ENCODE peak calls at places on chromosomes 7 and 10, in five cellular contexts. One of them, this sample, is unnamed.
A peak's percentile ranks its signal among the peaks of the same experiment; 100 is the strongest.

GRCh38 chr7:66666313-66666952 is 37.8 kb downstream of the KCTD7 start:
- DNase-seq in GM23338: no peak
- DNase-seq in sigmoid colon: no peak
- DNase-seq in HCT116: no peak
- DNase-seq in SK-N-SH: peak; percentile 26
- DNase-seq in this sample: no peak

GRCh38 chr7:158997110-158997453 is 140.7 kb downstream of the DYNC2I1 start:
- DNase-seq in GM23338: peak; percentile 40
- DNase-seq in sigmoid colon: no peak
- DNase-seq in HCT116: no peak
- DNase-seq in SK-N-SH: peak; percentile 71
- DNase-seq in this sample: no peak

GRCh38 chr7:125857606-125858005 is 928.0 kb upstream of the POT1 start:
- DNase-seq in GM23338: no peak
- DNase-seq in sigmoid colon: no peak
- DNase-seq in HCT116: no peak
- DNase-seq in SK-N-SH: no peak
- DNase-seq in this sample: no peak

GRCh38 chr7:43735802-43736603 is 6.7 kb upstream of the COA1 start:
- DNase-seq in GM23338: no peak
- DNase-seq in sigmoid colon: no peak
- DNase-seq in HCT116: no peak
- DNase-seq in SK-N-SH: no peak
- DNase-seq in this sample: peak; percentile 60

GRCh38 chr10:29725133-29725720 is 90.5 kb upstream of the SVIL start:
- DNase-seq in GM23338: no peak
- DNase-seq in sigmoid colon: peak; percentile 59
- DNase-seq in HCT116: no peak
- DNase-seq in SK-N-SH: peak; percentile 60
- DNase-seq in this sample: no peak

GRCh38 chr7:39904077-39904486 is 46.0 kb upstream of the CDK13 start:
- DNase-seq in GM23338: no peak
- DNase-seq in sigmoid colon: no peak
- DNase-seq in HCT116: no peak
- DNase-seq in SK-N-SH: no peak
- DNase-seq in this sample: no peak

GRCh38 chr10:59315465-59315864 is 46.9 kb downstream of the FAM13C start:
- DNase-seq in GM23338: no peak
- DNase-seq in sigmoid colon: no peak
- DNase-seq in HCT116: no peak
- DNase-seq in SK-N-SH: no peak
- DNase-seq in this sample: no peak

GRCh38 chr10:52261362-52261761 is 52.7 kb upstream of the DKK1 start:
- DNase-seq in GM23338: no peak
- DNase-seq in sigmoid colon: no peak
- DNase-seq in HCT116: no peak
- DNase-seq in SK-N-SH: no peak
- DNase-seq in this sample: no peak

GRCh38 chr10:132859084-132859855 is 73.3 kb upstream of the NKX6-2 start:
- DNase-seq in GM23338: no peak
- DNase-seq in sigmoid colon: no peak
- DNase-seq in HCT116: no peak
- DNase-seq in SK-N-SH: no peak
- DNase-seq in this sample: no peak

GRCh38 chr7:48097511-48098231 is 8.6 kb downstream of the UPP1 start:
- DNase-seq in GM23338: no peak
- DNase-seq in sigmoid colon: no peak
- DNase-seq in HCT116: no peak
- DNase-seq in SK-N-SH: no peak
- DNase-seq in this sample: no peak

GRCh38 chr7:108459922-108460551 is 3.8 kb upstream of the NRCAM start:
- DNase-seq in GM23338: peak; percentile 70
- DNase-seq in sigmoid colon: no peak
- DNase-seq in HCT116: peak; percentile 4
- DNase-seq in SK-N-SH: peak; percentile 66
- DNase-seq in this sample: peak; percentile 22

GRCh38 chr10:109746861-109747260 is 176.4 kb downstream of the XPNPEP1 start:
- DNase-seq in GM23338: no peak
- DNase-seq in sigmoid colon: no peak
- DNase-seq in HCT116: no peak
- DNase-seq in SK-N-SH: no peak
- DNase-seq in this sample: no peak

GRCh38 chr7:7830122-7830878 is 111.9 kb upstream of the RPA3 start:
- DNase-seq in GM23338: no peak
- DNase-seq in sigmoid colon: no peak
- DNase-seq in HCT116: no peak
- DNase-seq in SK-N-SH: no peak
- DNase-seq in this sample: no peak

GRCh38 chr7:103487419-103487818 is 41.4 kb upstream of the SLC26A5 start:
- DNase-seq in GM23338: no peak
- DNase-seq in sigmoid colon: no peak
- DNase-seq in HCT116: no peak
- DNase-seq in SK-N-SH: no peak
- DNase-seq in this sample: no peak

GRCh38 chr7:135207739-135208416 is 3.4 kb downstream of the WDR91 start:
- DNase-seq in GM23338: no peak
- DNase-seq in sigmoid colon: no peak
- DNase-seq in HCT116: no peak
- DNase-seq in SK-N-SH: no peak
- DNase-seq in this sample: no peak

GRCh38 chr7:149181136-149181790 is 14.1 kb upstream of the ZNF282 start:
- DNase-seq in GM23338: no peak
- DNase-seq in sigmoid colon: no peak
- DNase-seq in HCT116: no peak
- DNase-seq in SK-N-SH: no peak
- DNase-seq in this sample: no peak

GRCh38 chr7:2108501-2109250 is 124.1 kb downstream of the MAD1L1 start:
- DNase-seq in GM23338: no peak
- DNase-seq in sigmoid colon: no peak
- DNase-seq in HCT116: no peak
- DNase-seq in SK-N-SH: peak; percentile 68
- DNase-seq in this sample: no peak

GRCh38 chr7:116956515-116956804 is 3.2 kb downstream of the ST7 start:
- DNase-seq in GM23338: no peak
- DNase-seq in sigmoid colon: no peak
- DNase-seq in HCT116: no peak
- DNase-seq in SK-N-SH: no peak
- DNase-seq in this sample: no peak

GRCh38 chr7:116954443-116954838 is 1.1 kb downstream of the ST7 start:
- DNase-seq in GM23338: no peak
- DNase-seq in sigmoid colon: no peak
- DNase-seq in HCT116: no peak
- DNase-seq in SK-N-SH: no peak
- DNase-seq in this sample: no peak

GRCh38 chr7:116957874-116958273 is 4.6 kb downstream of the ST7 start:
- DNase-seq in GM23338: no peak
- DNase-seq in sigmoid colon: no peak
- DNase-seq in HCT116: no peak
- DNase-seq in SK-N-SH: no peak
- DNase-seq in this sample: no peak

GRCh38 chr7:116955340-116955739 is 2.0 kb downstream of the ST7 start:
- DNase-seq in GM23338: no peak
- DNase-seq in sigmoid colon: no peak
- DNase-seq in HCT116: no peak
- DNase-seq in SK-N-SH: no peak
- DNase-seq in this sample: no peak

DNA sequence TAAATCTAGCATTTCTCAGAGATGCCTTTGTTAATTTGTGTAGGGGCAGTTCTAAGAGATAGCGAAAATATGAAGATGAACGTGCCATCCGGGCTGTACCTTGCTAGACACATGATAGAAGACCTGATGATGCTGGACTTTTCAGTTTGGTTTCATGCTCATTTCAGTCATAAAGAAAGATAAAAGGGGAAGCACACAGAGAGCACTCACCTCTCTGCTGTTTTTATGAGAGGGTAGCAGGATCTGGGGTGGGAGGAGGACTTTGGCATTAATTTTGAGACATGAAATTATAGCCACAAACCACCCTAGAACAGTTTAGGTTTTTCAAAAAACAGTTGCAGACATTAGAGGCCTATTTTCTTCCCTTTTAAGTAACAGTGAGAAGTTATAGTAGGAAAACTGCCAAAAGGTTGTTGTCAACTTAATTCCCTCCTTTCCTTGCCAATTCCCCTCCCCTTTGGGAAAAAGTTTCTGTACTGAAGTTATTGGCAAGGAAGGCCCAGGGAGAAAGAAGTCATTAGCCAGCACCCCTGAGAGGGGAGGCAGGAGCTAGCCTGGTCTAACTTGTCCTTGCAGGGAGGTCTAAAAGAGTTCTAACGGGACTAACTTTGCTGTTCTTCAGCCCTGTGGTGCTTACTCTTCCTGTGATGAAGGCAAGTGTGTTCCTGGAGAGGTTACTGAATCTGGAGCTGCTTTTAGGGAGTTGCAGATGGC is 2.7 kb downstream of the ST7 start:
- DNase-seq in GM23338: no peak
- DNase-seq in sigmoid colon: no peak
- DNase-seq in HCT116: no peak
- DNase-seq in SK-N-SH: no peak
- DNase-seq in this sample: no peak
- H3K4me3 ChIP-seq in GM23338: no peak overlapping the region
- H3K4me3 ChIP-seq in sigmoid colon: no peak overlapping the region
- H3K4me3 ChIP-seq in HCT116: no peak overlapping the region
- H3K4me3 ChIP-seq in SK-N-SH: no peak overlapping the region
- H3K4me3 ChIP-seq in this sample: no peak overlapping the region

GRCh38 chr7:122290476-122290875 is 14.1 kb downstream of the FEZF1 start:
- DNase-seq in GM23338: no peak
- DNase-seq in sigmoid colon: no peak
- DNase-seq in HCT116: no peak
- DNase-seq in SK-N-SH: no peak
- DNase-seq in this sample: no peak
- TF ChIP-seq CTCF in GM23338: peak; percentile 44
- TF ChIP-seq CTCF in sigmoid colon: no peak
- TF ChIP-seq CTCF in HCT116: no peak
- TF ChIP-seq CTCF in SK-N-SH: no peak
- TF ChIP-seq CTCF in this sample: no peak

DNA sequence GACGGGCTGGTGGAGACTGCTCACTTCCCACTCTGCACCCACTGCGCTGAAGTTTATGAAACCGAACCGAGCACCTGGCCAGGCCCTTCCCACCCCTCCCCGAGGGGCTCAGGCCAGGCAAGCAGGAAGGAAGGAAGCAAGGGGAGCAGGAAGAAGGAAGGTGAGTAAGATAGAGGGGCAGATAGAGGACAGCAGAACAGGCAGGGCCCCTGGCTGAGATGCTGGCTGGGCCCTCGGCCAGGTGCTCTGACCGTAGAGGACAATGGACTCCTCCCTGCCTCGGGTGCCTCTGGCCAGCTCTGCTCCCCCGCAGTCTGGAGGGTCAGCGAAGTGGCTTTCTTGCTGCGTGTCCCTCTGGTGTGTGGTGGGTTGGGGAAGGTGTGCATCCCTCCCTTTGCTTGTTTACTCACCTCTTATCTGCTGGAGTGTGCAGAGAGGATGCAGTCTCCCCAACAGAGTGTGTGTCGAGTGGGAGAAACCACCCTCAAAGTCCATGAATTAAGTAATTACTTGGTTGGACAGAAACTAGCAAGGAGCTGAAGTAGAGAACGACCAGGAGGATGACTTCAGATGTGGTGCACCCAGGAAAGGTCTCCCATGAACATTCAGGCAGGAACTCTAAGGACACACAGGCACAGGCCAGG is 82.8 kb upstream of the PPP2R2D start:
- DNase-seq in GM23338: no peak
- DNase-seq in sigmoid colon: no peak
- DNase-seq in HCT116: no peak
- DNase-seq in SK-N-SH: peak; percentile 12
- DNase-seq in this sample: no peak
- TF ChIP-seq POLR2AphosphoS5 in GM23338: no peak
- TF ChIP-seq POLR2AphosphoS5 in sigmoid colon: no peak
- TF ChIP-seq POLR2AphosphoS5 in HCT116: no peak
- TF ChIP-seq POLR2AphosphoS5 in SK-N-SH: no peak
- TF ChIP-seq POLR2AphosphoS5 in this sample: no peak

GRCh38 chr7:94393251-94393758 is 1.4 kb upstream of the COL1A2 start:
- DNase-seq in GM23338: peak; percentile 65
- DNase-seq in sigmoid colon: no peak
- DNase-seq in HCT116: no peak
- DNase-seq in SK-N-SH: no peak
- DNase-seq in this sample: no peak

GRCh38 chr7:94394058-94394398 is 667 bp upstream of the COL1A2 start:
- DNase-seq in GM23338: no peak
- DNase-seq in sigmoid colon: peak; percentile 73
- DNase-seq in HCT116: no peak
- DNase-seq in SK-N-SH: peak; percentile 29
- DNase-seq in this sample: no peak

GRCh38 chr7:94391716-94392390 is 2.8 kb upstream of the COL1A2 start:
- DNase-seq in GM23338: peak; percentile 66
- DNase-seq in sigmoid colon: no peak
- DNase-seq in HCT116: no peak
- DNase-seq in SK-N-SH: peak; percentile 36
- DNase-seq in this sample: no peak

GRCh38 chr7:94394399-94395140 is at the start of gene COL1A2:
- DNase-seq in GM23338: peak; percentile 78
- DNase-seq in sigmoid colon: peak; percentile 92
- DNase-seq in HCT116: no peak
- DNase-seq in SK-N-SH: peak; percentile 30
- DNase-seq in this sample: no peak

GRCh38 chr7:94392391-94392782 is 2.3 kb upstream of the COL1A2 start:
- DNase-seq in GM23338: no peak
- DNase-seq in sigmoid colon: no peak
- DNase-seq in HCT116: no peak
- DNase-seq in SK-N-SH: no peak
- DNase-seq in this sample: no peak
- H3K4me3 ChIP-seq in GM23338: peak overlapping the region; percentile 80
- H3K4me3 ChIP-seq in sigmoid colon: no peak overlapping the region
- H3K4me3 ChIP-seq in HCT116: no peak overlapping the region
- H3K4me3 ChIP-seq in SK-N-SH: peak overlapping the region; percentile 16
- H3K4me3 ChIP-seq in this sample: no peak overlapping the region

GRCh38 chr10:27760867-27761266 is 15.2 kb upstream of the MKX start:
- DNase-seq in GM23338: no peak
- DNase-seq in sigmoid colon: no peak
- DNase-seq in HCT116: no peak
- DNase-seq in SK-N-SH: no peak
- DNase-seq in this sample: no peak

GRCh38 chr10:27759483-27760281 is 14.1 kb upstream of the MKX start:
- DNase-seq in GM23338: peak; percentile 19
- DNase-seq in sigmoid colon: no peak
- DNase-seq in HCT116: no peak
- DNase-seq in SK-N-SH: no peak
- DNase-seq in this sample: no peak
- TF ChIP-seq CTCF in GM23338: no peak
- TF ChIP-seq CTCF in sigmoid colon: no peak
- TF ChIP-seq CTCF in HCT116: peak; percentile 4
- TF ChIP-seq CTCF in SK-N-SH: no peak
- TF ChIP-seq CTCF in this sample: no peak

This sample was measured in HL-60.